ENCODE peak calls at places on chromosomes 7 and 10, in four cellular contexts. Y is stomach, O is spleen, F is SK-N-SH. I is an unnamed sample.

GRCh38 chr7:50739744-50740455 is 42.8 kb downstream of the GRB10 start:
- DNase-seq in O (peak; percentile 78), Y (no peak), F (no peak), I (no peak)

GRCh38 chr10:123759496-123760070 is 93.4 kb downstream of the GPR26 start:
- DNase-seq in O (no peak), F (no peak), Y (no peak), I (no peak)

GRCh38 chr7:146655928-146656797 is 539.6 kb downstream of the CNTNAP2 start:
- DNase-seq in Y (no peak), F (no peak), O (no peak), I (no peak)

GRCh38 chr10:1368772-1369171 is 312.6 kb downstream of the WDR37 start:
- DNase-seq in F (peak; percentile 65), O (no peak), Y (peak; percentile 38), I (no peak)

GRCh38 chr7:102991540-102992214 is 78.9 kb downstream of the LRRC17 start:
- DNase-seq in O (no peak), F (peak; percentile 15), Y (peak; percentile 72), I (no peak)

GRCh38 chr7:91945476-91945875 is 4.8 kb downstream of the AKAP9 start:
- DNase-seq in F (no peak), Y (no peak), O (no peak), I (no peak)

GRCh38 chr7:47580175-47580701 is 1.7 kb downstream of the TNS3 start:
- DNase-seq in O (no peak), F (no peak), Y (peak; percentile 74), I (no peak)

GRCh38 chr10:128043259-128044045 is 82.8 kb downstream of the MKI67 start:
- DNase-seq in F (no peak), Y (no peak), O (peak; percentile 46), I (no peak)

GRCh38 chr10:16996530-16996964 is 133.1 kb downstream of the CUBN start:
- DNase-seq in O (no peak), Y (no peak), F (no peak), I (no peak)

GRCh38 chr7:47278043-47278442 is 303.9 kb downstream of the TNS3 start:
- DNase-seq in O (no peak), Y (no peak), F (no peak), I (no peak)

GRCh38 chr10:80461208-80462183 is 7.4 kb downstream of the TSPAN14 start:
- DNase-seq in O (no peak), Y (no peak), F (no peak), I (no peak)

GRCh38 chr7:26944959-26945358 is 80.6 kb upstream of the SKAP2 start:
- DNase-seq in O (no peak), Y (no peak), F (no peak), I (no peak)

GRCh38 chr7:87188930-87189329 is 30.6 kb downstream of the TMEM243 start:
- DNase-seq in O (no peak), F (no peak), Y (no peak), I (no peak)

GRCh38 chr7:87199241-87199640 is 20.3 kb downstream of the TMEM243 start:
- DNase-seq in F (no peak), Y (no peak), O (no peak), I (no peak)

GRCh38 chr7:87190806-87191205 is 28.7 kb downstream of the TMEM243 start:
- DNase-seq in F (no peak), O (no peak), Y (no peak), I (no peak)

GRCh38 chr7:87192784-87193487 is 26.6 kb downstream of the TMEM243 start:
- DNase-seq in O (no peak), F (no peak), Y (no peak), I (no peak)

DNA sequence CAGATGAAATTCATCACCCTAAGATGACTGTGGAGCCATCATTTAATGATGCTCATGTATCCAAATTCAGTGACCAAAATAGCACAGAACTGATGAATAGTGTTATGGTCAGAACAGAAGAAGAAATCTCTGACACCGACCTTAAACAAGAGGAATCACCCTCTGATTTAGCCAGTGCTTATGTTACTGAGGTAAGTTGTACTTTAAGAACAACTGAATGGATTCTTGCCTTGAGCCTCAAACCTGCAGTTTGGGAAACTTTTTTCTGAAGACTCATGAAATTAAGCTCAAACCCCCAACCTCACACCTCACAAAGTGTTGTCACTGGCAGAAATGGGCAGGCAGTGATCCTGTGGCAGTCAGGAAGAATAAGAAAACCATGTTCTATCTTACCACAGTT is 25.6 kb downstream of the TMEM243 start:
- DNase-seq in F (no peak), Y (no peak), O (no peak), I (no peak)
- H3K36me3 ChIP-seq in F (peaks cover 100% of the 10 kb centered on the region), Y (peaks cover 22% of the 10 kb centered on the region), O (peaks cover 72% of the 10 kb centered on the region), I (peaks cover 95% of the 10 kb centered on the region)

GRCh38 chr10:70811881-70812280 is 3.9 kb upstream of the SGPL1 start:
- DNase-seq in Y (no peak), F (no peak), O (no peak), I (no peak)

GRCh38 chr10:70814126-70814525 is 1.6 kb upstream of the SGPL1 start:
- DNase-seq in O (no peak), Y (no peak), F (no peak), I (no peak)

GRCh38 chr10:70815504-70816219 is at the start of gene SGPL1:
- DNase-seq in O (peak; percentile 97), F (peak; percentile 99), Y (peak; percentile 92), I (no peak)

GRCh38 chr10:70812814-70813213 is 2.9 kb upstream of the SGPL1 start:
- DNase-seq in O (no peak), F (no peak), Y (no peak), I (no peak)

GRCh38 chr10:70816220-70816894 is 609 bp downstream of the SGPL1 start:
- DNase-seq in F (peak; percentile 89), O (peak; percentile 89), Y (peak; percentile 68), I (no peak)
- TF ChIP-seq POLR2AphosphoS5 in F (peak; percentile 61), O (no peak), Y (no peak), I (peak; percentile 23)

DNA sequence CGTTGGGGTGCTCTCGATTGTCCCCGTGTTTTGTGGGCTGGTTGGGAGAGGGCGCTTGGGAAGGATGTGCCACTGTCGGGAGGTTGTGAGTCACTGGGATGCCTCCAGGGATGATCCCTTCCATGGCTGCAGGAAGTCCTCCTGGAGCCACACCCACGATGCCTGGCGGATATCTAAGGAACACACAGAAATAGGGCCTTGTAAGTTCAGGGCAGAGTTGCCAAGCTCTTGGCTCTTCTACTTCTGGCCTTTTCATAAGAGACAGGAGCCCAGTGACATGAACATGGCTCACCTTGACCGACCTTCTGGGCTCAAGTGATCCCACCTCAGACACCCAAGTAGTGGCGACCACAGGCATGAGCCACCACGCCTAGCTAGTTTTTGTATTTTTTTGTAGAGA is 47.6 kb downstream of the ZRANB1 start:
- DNase-seq in F (no peak), O (no peak), Y (no peak), I (no peak)
- H3K36me3 ChIP-seq in F (peaks cover 85% of the 10 kb centered on the region), O (peaks cover 48% of the 10 kb centered on the region), Y (peaks cover 56% of the 10 kb centered on the region), I (peaks cover 9% of the 10 kb centered on the region)

GRCh38 chr10:43323245-43323644 is 48.2 kb upstream of the FXYD4 start:
- DNase-seq in F (no peak), O (peak; percentile 74), Y (no peak), I (no peak)

GRCh38 chr10:43324847-43325246 is 46.6 kb upstream of the FXYD4 start:
- DNase-seq in O (no peak), Y (no peak), F (no peak), I (no peak)

GRCh38 chr10:43320226-43320625 is 51.2 kb upstream of the FXYD4 start:
- DNase-seq in Y (no peak), F (no peak), O (peak; percentile 35), I (no peak)

GRCh38 chr10:43322321-43322720 is 49.1 kb upstream of the FXYD4 start:
- DNase-seq in F (no peak), O (peak; percentile 56), Y (peak; percentile 43), I (no peak)

DNA sequence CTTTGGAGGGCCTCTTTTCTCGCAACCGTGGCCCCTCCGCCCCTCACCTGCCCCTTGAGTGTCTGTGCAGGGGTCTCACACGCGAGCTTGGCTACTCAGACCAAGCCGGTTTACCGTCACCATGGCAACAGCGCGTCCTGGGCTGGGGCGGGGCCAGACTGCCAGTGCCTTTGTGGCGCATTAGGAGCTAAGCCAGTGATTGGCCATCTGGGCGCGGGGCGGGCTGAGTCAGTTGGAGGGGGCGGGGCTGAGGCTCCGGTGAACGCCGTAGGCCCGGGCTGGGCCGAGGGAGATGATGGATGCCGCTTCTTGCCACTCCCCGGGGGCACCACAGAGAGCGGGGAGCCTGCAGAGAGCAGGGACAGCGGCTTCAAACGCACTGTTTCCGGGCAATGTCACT is 48.7 kb upstream of the FXYD4 start:
- DNase-seq in F (peak; percentile 96), O (peak; percentile 93), Y (peak; percentile 90), I (no peak)
- TF ChIP-seq POLR2AphosphoS5 in F (no peak), O (peak; percentile 36), Y (no peak), I (no peak)

GRCh38 chr7:4762121-4763055 is 13.0 kb upstream of the AP5Z1 start:
- DNase-seq in Y (no peak), O (peak; percentile 74), F (no peak), I (no peak)

GRCh38 chr7:4758111-4758510 is 17.3 kb upstream of the AP5Z1 start:
- DNase-seq in F (no peak), O (no peak), Y (no peak), I (no peak)

GRCh38 chr7:4760952-4761351 is 14.5 kb upstream of the AP5Z1 start:
- DNase-seq in F (no peak), Y (no peak), O (no peak), I (no peak)

GRCh38 chr7:4759211-4759610 is 16.2 kb upstream of the AP5Z1 start:
- DNase-seq in F (no peak), O (peak; percentile 74), Y (no peak), I (no peak)

DNA sequence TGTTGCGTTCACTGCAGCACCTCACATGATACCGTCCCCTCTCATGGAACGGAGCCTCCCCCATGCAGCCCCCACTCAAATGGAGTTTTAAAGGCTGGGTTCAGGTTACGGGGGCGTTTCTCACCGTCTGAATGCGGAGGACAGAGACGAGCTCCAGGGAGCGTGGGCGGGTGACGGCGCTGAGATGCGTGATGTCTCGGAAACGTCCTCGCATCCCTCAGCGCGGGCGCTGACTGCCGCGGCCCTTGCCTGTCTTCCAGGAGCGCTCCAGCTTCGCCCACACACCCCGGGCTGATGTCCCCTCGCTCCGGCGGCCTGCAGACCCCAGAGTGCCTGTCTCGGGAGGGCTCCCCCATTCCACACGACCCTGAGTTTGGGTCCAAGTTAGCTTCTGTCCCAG is 16.6 kb upstream of the AP5Z1 start:
- DNase-seq in O (no peak), Y (no peak), F (no peak), I (no peak)
- H3K36me3 ChIP-seq in O (peaks cover 94% of the 10 kb centered on the region), Y (peaks cover 90% of the 10 kb centered on the region), F (peaks cover 63% of the 10 kb centered on the region), I (peaks cover 90% of the 10 kb centered on the region)

GRCh38 chr10:113424304-113424721 is 128.5 kb upstream of the HABP2 start:
- DNase-seq in F (no peak), Y (no peak), O (no peak), I (no peak)
- TF ChIP-seq POLR2AphosphoS5 in F (no peak), Y (no peak), O (no peak), I (no peak)

DNA sequence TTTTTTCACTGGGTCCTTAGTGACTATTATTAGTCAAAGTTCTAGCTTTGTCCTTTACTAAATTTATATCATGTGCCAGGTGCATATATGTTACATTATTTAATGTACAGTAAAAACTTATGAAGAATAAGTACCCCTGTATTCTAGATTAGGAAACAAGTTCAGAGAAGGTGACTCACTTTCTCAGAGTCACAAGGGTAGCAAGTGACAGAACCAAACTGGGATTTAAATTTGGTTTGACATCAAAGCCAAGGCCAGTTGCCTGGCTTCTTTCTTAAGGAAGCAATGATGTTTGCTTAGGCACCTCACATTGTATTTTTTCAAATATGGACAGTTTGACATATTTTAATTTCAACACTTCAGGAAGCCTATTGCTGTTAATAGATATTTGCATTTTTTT is 2.5 kb downstream of the LSM8 start:
- DNase-seq in Y (no peak), O (no peak), F (no peak), I (no peak)
- H3K36me3 ChIP-seq in Y (peaks cover 5% of the 10 kb centered on the region), O (peaks cover 20% of the 10 kb centered on the region), F (peaks cover 45% of the 10 kb centered on the region), I (peaks cover 58% of the 10 kb centered on the region)

GRCh38 chr7:6056616-6057015 is 25.4 kb downstream of the ANKRD61 start:
- DNase-seq in F (no peak), Y (no peak), O (no peak), I (no peak)
- TF ChIP-seq POLR2AphosphoS5 in F (no peak), Y (no peak), O (no peak), I (no peak)